ENCODE peak calls at places on chromosomes 11 and 22, in nine cellular contexts. One of them, this sample, is unnamed.

GRCh38 chr11:45423036-45423435 is 136.9 kb upstream of the SYT13 start:
- DNase-seq in heart left ventricle: no peak
- DNase-seq in tibial nerve: no peak
- DNase-seq in WTC11: no peak
- DNase-seq in ACHN: no peak
- DNase-seq in HFFc6: no peak
- DNase-seq in cardiac muscle cell: no peak
- DNase-seq in ecto neural progenitor cell: no peak
- DNase-seq in effector CD4-positive, alpha-beta T cell: no peak
- DNase-seq in this sample: no peak

GRCh38 chr11:130771708-130772107 is 144.6 kb downstream of the SNX19 start:
- DNase-seq in effector CD4-positive, alpha-beta T cell: no peak
- DNase-seq in tibial nerve: peak; percentile 54
- DNase-seq in WTC11: no peak
- DNase-seq in ACHN: no peak
- DNase-seq in heart left ventricle: no peak
- DNase-seq in HFFc6: no peak
- DNase-seq in cardiac muscle cell: no peak
- DNase-seq in ecto neural progenitor cell: peak; percentile 16
- DNase-seq in this sample: no peak

GRCh38 chr11:44464741-44465140 is 100.7 kb upstream of the CD82 start:
- DNase-seq in cardiac muscle cell: no peak
- DNase-seq in effector CD4-positive, alpha-beta T cell: no peak
- DNase-seq in tibial nerve: no peak
- DNase-seq in WTC11: no peak
- DNase-seq in ACHN: peak; percentile 40
- DNase-seq in HFFc6: no peak
- DNase-seq in ecto neural progenitor cell: no peak
- DNase-seq in heart left ventricle: no peak
- DNase-seq in this sample: no peak

GRCh38 chr22:23376256-23376655 is 195.9 kb downstream of the BCR start:
- DNase-seq in WTC11: peak; percentile 64
- DNase-seq in tibial nerve: no peak
- DNase-seq in heart left ventricle: no peak
- DNase-seq in ACHN: no peak
- DNase-seq in cardiac muscle cell: no peak
- DNase-seq in HFFc6: peak; percentile 2
- DNase-seq in effector CD4-positive, alpha-beta T cell: no peak
- DNase-seq in ecto neural progenitor cell: no peak
- DNase-seq in this sample: no peak

GRCh38 chr22:38750104-38750503 is 5.7 kb downstream of the SUN2 start:
- DNase-seq in ecto neural progenitor cell: no peak
- DNase-seq in HFFc6: no peak
- DNase-seq in effector CD4-positive, alpha-beta T cell: no peak
- DNase-seq in heart left ventricle: no peak
- DNase-seq in ACHN: no peak
- DNase-seq in tibial nerve: no peak
- DNase-seq in cardiac muscle cell: no peak
- DNase-seq in WTC11: no peak
- DNase-seq in this sample: no peak

GRCh38 chr11:3905080-3905953 is 49.9 kb downstream of the STIM1 start:
- DNase-seq in HFFc6: peak; percentile 51
- DNase-seq in ecto neural progenitor cell: no peak
- DNase-seq in WTC11: no peak
- DNase-seq in effector CD4-positive, alpha-beta T cell: peak; percentile 49
- DNase-seq in ACHN: peak; percentile 93
- DNase-seq in cardiac muscle cell: no peak
- DNase-seq in heart left ventricle: no peak
- DNase-seq in tibial nerve: peak; percentile 50
- DNase-seq in this sample: peak; percentile 30

GRCh38 chr11:15826826-15827225 is 529.5 kb downstream of the SOX6 start:
- DNase-seq in cardiac muscle cell: peak; percentile 80
- DNase-seq in WTC11: peak; percentile 93
- DNase-seq in ACHN: peak; percentile 20
- DNase-seq in effector CD4-positive, alpha-beta T cell: no peak
- DNase-seq in ecto neural progenitor cell: peak; percentile 91
- DNase-seq in tibial nerve: peak; percentile 18
- DNase-seq in HFFc6: no peak
- DNase-seq in heart left ventricle: peak; percentile 44
- DNase-seq in this sample: no peak

GRCh38 chr22:45807156-45807915 is 135.7 kb downstream of the ATXN10 start:
- DNase-seq in effector CD4-positive, alpha-beta T cell: no peak
- DNase-seq in HFFc6: peak; percentile 22
- DNase-seq in cardiac muscle cell: no peak
- DNase-seq in ACHN: no peak
- DNase-seq in ecto neural progenitor cell: no peak
- DNase-seq in heart left ventricle: no peak
- DNase-seq in WTC11: no peak
- DNase-seq in tibial nerve: no peak
- DNase-seq in this sample: no peak

GRCh38 chr11:61609970-61610347 is 29.1 kb upstream of the SYT7 start:
- DNase-seq in cardiac muscle cell: peak; percentile 47
- DNase-seq in ACHN: no peak
- DNase-seq in tibial nerve: no peak
- DNase-seq in ecto neural progenitor cell: no peak
- DNase-seq in effector CD4-positive, alpha-beta T cell: no peak
- DNase-seq in HFFc6: no peak
- DNase-seq in WTC11: peak; percentile 67
- DNase-seq in heart left ventricle: no peak
- DNase-seq in this sample: no peak

GRCh38 chr11:130141561-130142341 is 17.8 kb upstream of the ST14 start:
- DNase-seq in ecto neural progenitor cell: no peak
- DNase-seq in WTC11: no peak
- DNase-seq in HFFc6: no peak
- DNase-seq in tibial nerve: no peak
- DNase-seq in cardiac muscle cell: no peak
- DNase-seq in heart left ventricle: no peak
- DNase-seq in ACHN: no peak
- DNase-seq in effector CD4-positive, alpha-beta T cell: no peak
- DNase-seq in this sample: no peak

GRCh38 chr11:113730887-113731726 is 25.0 kb upstream of the TMPRSS5 start:
- DNase-seq in ecto neural progenitor cell: peak; percentile 47
- DNase-seq in HFFc6: peak; percentile 39
- DNase-seq in WTC11: peak; percentile 43
- DNase-seq in tibial nerve: peak; percentile 36
- DNase-seq in effector CD4-positive, alpha-beta T cell: no peak
- DNase-seq in cardiac muscle cell: peak; percentile 79
- DNase-seq in ACHN: peak; percentile 49
- DNase-seq in heart left ventricle: peak; percentile 20
- DNase-seq in this sample: no peak

GRCh38 chr22:26846645-26847044 is 189.3 kb downstream of the MIAT start:
- DNase-seq in WTC11: no peak
- DNase-seq in effector CD4-positive, alpha-beta T cell: no peak
- DNase-seq in tibial nerve: no peak
- DNase-seq in HFFc6: no peak
- DNase-seq in ACHN: peak; percentile 33
- DNase-seq in cardiac muscle cell: no peak
- DNase-seq in heart left ventricle: no peak
- DNase-seq in ecto neural progenitor cell: no peak
- DNase-seq in this sample: no peak

GRCh38 chr11:58654079-58654907 is 31.8 kb downstream of the CNTF start:
- DNase-seq in tibial nerve: peak; percentile 84
- DNase-seq in cardiac muscle cell: peak; percentile 82
- DNase-seq in effector CD4-positive, alpha-beta T cell: peak; percentile 69
- DNase-seq in ACHN: peak; percentile 76
- DNase-seq in HFFc6: peak; percentile 74
- DNase-seq in ecto neural progenitor cell: peak; percentile 82
- DNase-seq in heart left ventricle: peak; percentile 70
- DNase-seq in WTC11: peak; percentile 86
- DNase-seq in this sample: peak; percentile 80

GRCh38 chr11:3161309-3161708 is 3.8 kb downstream of the OSBPL5 start:
- DNase-seq in effector CD4-positive, alpha-beta T cell: no peak
- DNase-seq in WTC11: peak; percentile 6
- DNase-seq in heart left ventricle: no peak
- DNase-seq in ACHN: no peak
- DNase-seq in cardiac muscle cell: no peak
- DNase-seq in tibial nerve: no peak
- DNase-seq in HFFc6: peak; percentile 21
- DNase-seq in ecto neural progenitor cell: no peak
- DNase-seq in this sample: no peak

GRCh38 chr11:93160156-93160555 is 37.6 kb downstream of the SLC36A4 start:
- DNase-seq in cardiac muscle cell: no peak
- DNase-seq in tibial nerve: no peak
- DNase-seq in HFFc6: no peak
- DNase-seq in heart left ventricle: no peak
- DNase-seq in ecto neural progenitor cell: no peak
- DNase-seq in ACHN: no peak
- DNase-seq in effector CD4-positive, alpha-beta T cell: no peak
- DNase-seq in WTC11: no peak
- DNase-seq in this sample: no peak

GRCh38 chr11:19466314-19466713 is 225.6 kb upstream of the E2F8 start:
- DNase-seq in ACHN: no peak
- DNase-seq in effector CD4-positive, alpha-beta T cell: no peak
- DNase-seq in cardiac muscle cell: no peak
- DNase-seq in tibial nerve: no peak
- DNase-seq in WTC11: no peak
- DNase-seq in HFFc6: no peak
- DNase-seq in heart left ventricle: no peak
- DNase-seq in ecto neural progenitor cell: no peak
- DNase-seq in this sample: no peak